ENCODE peak calls at places on chromosomes 2 and 18, in four cellular contexts. One of them, this sample, is unnamed.
A peak's percentile ranks its signal among the peaks of the same experiment; 100 is the strongest.

GRCh38 chr2:241159116-241159515 is 8.8 kb downstream of the PPP1R7 start:
- DNase-seq in PC-3: no peak
- DNase-seq in mesenchymal stem cell: no peak
- DNase-seq in K562: no peak
- DNase-seq in this sample: no peak

GRCh38 chr2:207258191-207258991 is 92.6 kb upstream of the KLF7 start:
- DNase-seq in PC-3: peak; percentile 96
- DNase-seq in mesenchymal stem cell: peak; percentile 100
- DNase-seq in K562: no peak
- DNase-seq in this sample: peak; percentile 100

GRCh38 chr2:106269591-106270291 is 75.6 kb upstream of the UXS1 start:
- DNase-seq in PC-3: peak; percentile 73
- DNase-seq in mesenchymal stem cell: no peak
- DNase-seq in K562: peak; percentile 54
- DNase-seq in this sample: no peak

GRCh38 chr18:995641-996040 is 91.0 kb downstream of the ADCYAP1 start:
- DNase-seq in PC-3: peak; percentile 79
- DNase-seq in mesenchymal stem cell: peak; percentile 64
- DNase-seq in K562: no peak
- DNase-seq in this sample: peak; percentile 91

GRCh38 chr2:72988726-72989273 is 71.5 kb downstream of the EMX1 start:
- DNase-seq in PC-3: no peak
- DNase-seq in mesenchymal stem cell: no peak
- DNase-seq in K562: no peak
- DNase-seq in this sample: no peak

GRCh38 chr18:64244571-64244970 is 95.7 kb upstream of the LINC00305 start:
- DNase-seq in PC-3: peak; percentile 10
- DNase-seq in mesenchymal stem cell: no peak
- DNase-seq in K562: no peak
- DNase-seq in this sample: no peak

GRCh38 chr2:227503433-227504406 is 31.8 kb downstream of the AGFG1 start:
- DNase-seq in PC-3: peak; percentile 96
- DNase-seq in mesenchymal stem cell: peak; percentile 43
- DNase-seq in K562: peak; percentile 31
- DNase-seq in this sample: peak; percentile 58

GRCh38 chr2:20423376-20423775 is 23.5 kb upstream of the RHOB start:
- DNase-seq in PC-3: no peak
- DNase-seq in mesenchymal stem cell: peak; percentile 23
- DNase-seq in K562: no peak
- DNase-seq in this sample: no peak

GRCh38 chr2:80302001-80302464 is 2.5 kb downstream of the LRRTM1 start:
- DNase-seq in PC-3: no peak
- DNase-seq in mesenchymal stem cell: no peak
- DNase-seq in K562: no peak
- DNase-seq in this sample: no peak

GRCh38 chr18:58288922-58289797 is 245.1 kb downstream of the NEDD4L start:
- DNase-seq in PC-3: peak; percentile 49
- DNase-seq in mesenchymal stem cell: peak; percentile 84
- DNase-seq in K562: no peak
- DNase-seq in this sample: peak; percentile 74

GRCh38 chr18:48956378-48956777 is 5.6 kb upstream of the SMAD7 start:
- DNase-seq in PC-3: no peak
- DNase-seq in mesenchymal stem cell: peak; percentile 84
- DNase-seq in K562: no peak
- DNase-seq in this sample: peak; percentile 71

GRCh38 chr2:212484563-212485080 is 54.0 kb downstream of the ERBB4 start:
- DNase-seq in PC-3: no peak
- DNase-seq in mesenchymal stem cell: peak; percentile 26
- DNase-seq in K562: no peak
- DNase-seq in this sample: peak; percentile 43

GRCh38 chr2:235238537-235238936 is 255.3 kb upstream of the AGAP1 start:
- DNase-seq in PC-3: peak; percentile 10
- DNase-seq in mesenchymal stem cell: peak; percentile 60
- DNase-seq in K562: no peak
- DNase-seq in this sample: peak; percentile 73

GRCh38 chr2:147086715-147087114 is 758.1 kb upstream of the ACVR2A start:
- DNase-seq in PC-3: no peak
- DNase-seq in mesenchymal stem cell: no peak
- DNase-seq in K562: no peak
- DNase-seq in this sample: no peak

GRCh38 chr2:112920923-112921532 is 10.1 kb downstream of the IL37 start:
- DNase-seq in PC-3: peak; percentile 91
- DNase-seq in mesenchymal stem cell: no peak
- DNase-seq in K562: no peak
- DNase-seq in this sample: peak; percentile 20

GRCh38 chr2:105744091-105744908 is 412 bp upstream of the NCK2 start:
- DNase-seq in PC-3: peak; percentile 64
- DNase-seq in mesenchymal stem cell: peak; percentile 83
- DNase-seq in K562: peak; percentile 93
- DNase-seq in this sample: no peak

GRCh38 chr2:30048636-30049175 is 98.1 kb upstream of the YPEL5 start:
- DNase-seq in PC-3: no peak
- DNase-seq in mesenchymal stem cell: no peak
- DNase-seq in K562: no peak
- DNase-seq in this sample: no peak

GRCh38 chr2:45649855-45650806 is 1.3 kb upstream of the PRKCE start:
- DNase-seq in PC-3: peak; percentile 58
- DNase-seq in mesenchymal stem cell: peak; percentile 76
- DNase-seq in K562: peak; percentile 54
- DNase-seq in this sample: peak; percentile 38

GRCh38 chr2:65530547-65531320 is 98.3 kb upstream of the SPRED2 start:
- DNase-seq in PC-3: peak; percentile 87
- DNase-seq in mesenchymal stem cell: peak; percentile 46
- DNase-seq in K562: no peak
- DNase-seq in this sample: peak; percentile 60

GRCh38 chr2:50951416-50951815 is 80.5 kb downstream of the NRXN1 start:
- DNase-seq in PC-3: peak; percentile 71
- DNase-seq in mesenchymal stem cell: no peak
- DNase-seq in K562: no peak
- DNase-seq in this sample: peak; percentile 62

GRCh38 chr18:12930908-12931307 is 16.9 kb upstream of the SEH1L start:
- DNase-seq in PC-3: no peak
- DNase-seq in mesenchymal stem cell: no peak
- DNase-seq in K562: no peak
- DNase-seq in this sample: no peak
- H2AFZ ChIP-seq in PC-3: no peak overlapping the region
- H2AFZ ChIP-seq in mesenchymal stem cell: no peak overlapping the region
- H2AFZ ChIP-seq in K562: no peak overlapping the region
- H2AFZ ChIP-seq in this sample: no peak overlapping the region

DNA sequence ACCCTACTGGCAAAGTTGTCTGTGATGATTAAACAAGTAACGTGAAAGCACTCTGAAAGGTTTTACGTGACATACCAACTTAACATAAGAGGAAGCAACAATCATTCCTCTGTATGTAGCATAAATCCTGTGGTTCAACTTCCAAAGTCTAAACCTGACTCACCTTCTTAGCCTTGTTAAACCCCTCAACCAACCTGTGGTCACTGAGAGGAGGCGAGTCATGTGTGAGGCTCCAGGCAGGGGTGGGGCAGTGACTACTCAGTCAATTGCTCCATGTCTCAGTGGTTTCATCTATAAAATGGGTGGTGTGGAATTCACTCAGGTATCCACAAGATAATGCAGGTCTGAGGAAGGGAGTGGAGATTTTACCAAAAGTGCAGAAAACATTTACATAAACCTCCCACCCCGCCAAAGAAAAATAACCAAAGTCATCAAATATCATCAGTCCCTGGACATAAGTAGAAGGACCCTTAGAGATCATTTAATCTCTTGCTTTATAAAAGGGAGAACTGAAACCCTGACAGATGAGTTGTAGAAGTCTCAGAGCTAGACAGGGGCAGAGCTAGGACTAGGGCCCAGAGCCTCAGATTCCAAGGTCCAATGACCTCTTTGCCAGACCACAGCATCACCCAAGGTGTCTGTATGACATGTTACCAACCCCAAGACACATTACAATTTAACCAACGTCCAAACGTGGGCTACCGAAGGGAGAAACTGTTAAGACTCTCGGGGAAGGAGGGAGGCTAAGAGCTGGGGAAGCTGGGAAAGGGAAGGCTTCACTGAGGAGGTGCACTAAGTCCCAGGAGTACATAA is 3.7 kb upstream of the PCBP1 start:
- DNase-seq in PC-3: peak; percentile 96
- DNase-seq in mesenchymal stem cell: peak; percentile 43
- DNase-seq in K562: peak; percentile 44
- DNase-seq in this sample: peak; percentile 65
- H2AFZ ChIP-seq in PC-3: no peak overlapping the region
- H2AFZ ChIP-seq in mesenchymal stem cell: no peak overlapping the region
- H2AFZ ChIP-seq in K562: no peak overlapping the region
- H2AFZ ChIP-seq in this sample: no peak overlapping the region

GRCh38 chr2:26330604-26331003 is 15.3 kb upstream of the SELENOI start:
- DNase-seq in PC-3: no peak
- DNase-seq in mesenchymal stem cell: no peak
- DNase-seq in K562: no peak
- DNase-seq in this sample: peak; percentile 27
- H2AFZ ChIP-seq in PC-3: peak overlapping the region; percentile 25
- H2AFZ ChIP-seq in mesenchymal stem cell: no peak overlapping the region
- H2AFZ ChIP-seq in K562: peak overlapping the region; percentile 56
- H2AFZ ChIP-seq in this sample: no peak overlapping the region

GRCh38 chr2:223586261-223586660 is 15.9 kb downstream of the SCG2 start:
- DNase-seq in PC-3: no peak
- DNase-seq in mesenchymal stem cell: peak; percentile 94
- DNase-seq in K562: no peak
- DNase-seq in this sample: peak; percentile 83
- H2AFZ ChIP-seq in PC-3: no peak overlapping the region
- H2AFZ ChIP-seq in mesenchymal stem cell: no peak overlapping the region
- H2AFZ ChIP-seq in K562: no peak overlapping the region
- H2AFZ ChIP-seq in this sample: no peak overlapping the region

DNA sequence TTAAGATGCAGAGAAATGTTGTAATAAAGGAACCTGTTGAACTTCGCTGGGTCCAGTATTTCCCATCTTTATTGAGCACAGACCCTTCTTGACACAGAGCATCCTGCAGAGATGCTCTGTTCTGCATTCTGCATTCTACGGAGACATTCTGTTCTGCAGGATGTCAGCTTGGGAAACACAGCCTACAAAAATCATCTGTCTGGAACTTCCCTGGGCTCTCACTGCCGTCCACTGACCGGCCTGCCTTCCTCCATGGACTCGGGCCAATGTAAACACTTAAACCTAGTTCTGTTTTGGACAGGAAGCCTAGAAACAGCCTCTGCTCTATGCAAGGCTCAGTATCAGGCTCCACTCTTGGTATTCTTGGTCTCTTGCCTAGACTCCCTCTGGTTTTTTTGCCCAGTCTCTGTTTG is 90.0 kb upstream of the PPP1CB start:
- DNase-seq in PC-3: peak; percentile 84
- DNase-seq in mesenchymal stem cell: peak; percentile 89
- DNase-seq in K562: no peak
- DNase-seq in this sample: peak; percentile 80
- H2AFZ ChIP-seq in PC-3: no peak overlapping the region
- H2AFZ ChIP-seq in mesenchymal stem cell: no peak overlapping the region
- H2AFZ ChIP-seq in K562: no peak overlapping the region
- H2AFZ ChIP-seq in this sample: no peak overlapping the region

GRCh38 chr2:63057249-63058148 is 6.9 kb downstream of the OTX1 start:
- DNase-seq in PC-3: no peak
- DNase-seq in mesenchymal stem cell: peak; percentile 19
- DNase-seq in K562: no peak
- DNase-seq in this sample: no peak

GRCh38 chr2:63058149-63058741 is 7.6 kb downstream of the OTX1 start:
- DNase-seq in PC-3: no peak
- DNase-seq in mesenchymal stem cell: peak; percentile 58
- DNase-seq in K562: no peak
- DNase-seq in this sample: peak; percentile 14

GRCh38 chr2:63059434-63060078 is 8.9 kb downstream of the OTX1 start:
- DNase-seq in PC-3: no peak
- DNase-seq in mesenchymal stem cell: no peak
- DNase-seq in K562: no peak
- DNase-seq in this sample: no peak

GRCh38 chr2:63060079-63060482 is 9.5 kb downstream of the OTX1 start:
- DNase-seq in PC-3: peak; percentile 25
- DNase-seq in mesenchymal stem cell: peak; percentile 40
- DNase-seq in K562: no peak
- DNase-seq in this sample: no peak

DNA sequence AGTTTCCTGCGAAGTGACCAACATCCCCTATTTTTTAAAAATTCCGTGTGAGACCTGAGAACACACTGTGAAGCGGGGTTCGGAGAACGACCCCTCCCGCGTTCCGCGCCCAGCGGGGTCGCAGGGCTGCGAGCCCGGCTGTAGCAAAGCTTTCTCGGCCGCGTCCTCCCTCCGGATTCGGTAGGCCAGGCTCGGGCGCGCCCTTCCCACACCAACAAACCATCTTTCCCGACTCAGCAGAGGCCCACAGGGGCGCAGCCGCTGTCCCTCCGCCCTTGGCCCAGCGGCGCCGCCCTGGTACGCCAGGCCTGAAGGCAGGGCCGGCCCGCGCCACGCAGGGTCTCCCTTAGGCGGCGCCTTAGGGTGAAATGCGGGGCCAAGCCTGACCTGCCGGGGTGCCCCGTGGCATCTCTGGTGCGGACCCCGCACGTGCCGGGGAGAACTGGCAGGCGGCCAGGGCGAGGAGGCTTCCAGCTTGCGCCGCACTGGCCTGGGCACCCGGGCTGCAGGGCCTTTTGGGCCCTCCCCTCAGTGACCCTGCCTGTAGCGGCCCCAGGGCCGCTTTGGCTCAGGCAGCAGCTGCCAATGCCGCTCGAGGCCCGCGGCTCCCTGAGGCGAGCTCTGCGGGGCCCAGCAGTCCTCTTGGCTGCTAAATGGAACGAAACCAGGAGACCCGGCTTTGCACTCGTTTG is 8.3 kb downstream of the OTX1 start:
- DNase-seq in PC-3: no peak
- DNase-seq in mesenchymal stem cell: peak; percentile 13
- DNase-seq in K562: no peak
- DNase-seq in this sample: no peak
- H2AFZ ChIP-seq in PC-3: no peak overlapping the region
- H2AFZ ChIP-seq in mesenchymal stem cell: no peak overlapping the region
- H2AFZ ChIP-seq in K562: no peak overlapping the region
- H2AFZ ChIP-seq in this sample: no peak overlapping the region